ENCODE peak calls at places on chromosomes 5 and 9, in six cellular contexts. F is A549; C is suprapubic skin; J is naive thymus-derived CD4-positive, alpha-beta T cell; I is psoas muscle; T is fibroblast of lung. D is an unnamed sample.
A peak's percentile ranks its signal among the peaks of the same experiment; 100 is the strongest.

GRCh38 chr9:37511006-37511714 is 25.4 kb downstream of the POLR1E start:
- DNase-seq in F (peak; percentile 26), C (no peak), J (no peak), I (no peak), T (no peak), D (no peak)

GRCh38 chr5:170341545-170341944 is 44.0 kb upstream of the LCP2 start:
- DNase-seq in F (no peak), C (no peak), J (no peak), I (no peak), T (no peak), D (no peak)

GRCh38 chr9:130244548-130245165 is 20.9 kb upstream of the HMCN2 start:
- DNase-seq in F (no peak), C (no peak), J (no peak), I (peak; percentile 32), T (no peak), D (no peak)

GRCh38 chr5:168472329-168472728 is 13.9 kb upstream of the RARS1 start:
- DNase-seq in F (peak; percentile 23), C (no peak), J (no peak), I (no peak), T (peak; percentile 92), D (peak; percentile 95)

GRCh38 chr9:122780026-122780425 is 8.7 kb upstream of the OR5C1 start:
- DNase-seq in F (no peak), C (no peak), J (no peak), I (no peak), T (no peak), D (no peak)

GRCh38 chr5:127934791-127935256 is 148.7 kb upstream of the SLC12A2 start:
- DNase-seq in F (peak; percentile 99), C (no peak), J (no peak), I (no peak), T (peak; percentile 51), D (peak; percentile 62)

GRCh38 chr5:15539951-15540350 is 40.0 kb downstream of the FBXL7 start:
- DNase-seq in F (no peak), C (no peak), J (no peak), I (no peak), T (no peak), D (no peak)

GRCh38 chr5:148939676-148940075 is 113.3 kb downstream of the ADRB2 start:
- DNase-seq in F (peak; percentile 19), C (no peak), J (no peak), I (no peak), T (peak; percentile 34), D (no peak)

GRCh38 chr5:39532511-39532910 is 107.7 kb upstream of the DAB2 start:
- DNase-seq in F (no peak), C (no peak), J (no peak), I (no peak), T (no peak), D (no peak)

GRCh38 chr5:10695055-10695649 is 65.9 kb downstream of the DAP start:
- DNase-seq in F (peak; percentile 75), C (no peak), J (no peak), I (peak; percentile 76), T (peak; percentile 76), D (no peak)

GRCh38 chr9:83508072-83508471 is 30.1 kb downstream of the FRMD3 start:
- DNase-seq in F (no peak), C (no peak), J (peak; percentile 36), I (no peak), T (no peak), D (peak; percentile 11)

GRCh38 chr9:107214915-107215314 is 68.2 kb upstream of the RAD23B start:
- DNase-seq in F (no peak), C (no peak), J (no peak), I (no peak), T (peak; percentile 9), D (no peak)

GRCh38 chr5:150473673-150474358 is 24.3 kb upstream of the RPS14 start:
- DNase-seq in F (peak; percentile 90), C (no peak), J (no peak), I (no peak), T (no peak), D (no peak)

GRCh38 chr5:52668544-52669185 is 119.1 kb upstream of the ITGA1 start:
- DNase-seq in F (peak; percentile 7), C (no peak), J (no peak), I (peak; percentile 36), T (no peak), D (no peak)

GRCh38 chr9:962023-962422 is 14.4 kb upstream of the DMRT3 start:
- DNase-seq in F (no peak), C (no peak), J (no peak), I (no peak), T (no peak), D (no peak)

GRCh38 chr5:140630296-140630695 is 2.7 kb downstream of the CD14 start:
- DNase-seq in F (no peak), C (no peak), J (no peak), I (no peak), T (no peak), D (no peak)

GRCh38 chr9:6911901-6912650 is 154.3 kb downstream of the KDM4C start:
- DNase-seq in F (no peak), C (no peak), J (no peak), I (no peak), T (no peak), D (no peak)

GRCh38 chr9:104850771-104851170 is 77.2 kb downstream of the ABCA1 start:
- DNase-seq in F (no peak), C (no peak), J (no peak), I (no peak), T (no peak), D (no peak)

GRCh38 chr5:176748967-176749935 is 61.1 kb upstream of the UNC5A start:
- DNase-seq in F (no peak), C (peak; percentile 74), J (no peak), I (no peak), T (no peak), D (no peak)

GRCh38 chr5:80127037-80127642 is 92.0 kb downstream of the THBS4 start:
- DNase-seq in F (no peak), C (no peak), J (no peak), I (no peak), T (no peak), D (no peak)

GRCh38 chr9:88197016-88197415 is 58.7 kb upstream of the SPATA31C2 start:
- DNase-seq in F (no peak), C (no peak), J (no peak), I (no peak), T (peak; percentile 74), D (no peak)

GRCh38 chr5:60102961-60103683 is 209.6 kb upstream of the PDE4D start:
- DNase-seq in F (peak; percentile 52), C (no peak), J (no peak), I (no peak), T (no peak), D (peak; percentile 51)
- H3K4me3 ChIP-seq in F (no peak overlapping the region), C (no peak overlapping the region), J (no peak overlapping the region), I (no peak overlapping the region), T (no peak overlapping the region), D (no peak overlapping the region)

GRCh38 chr5:116861097-116861496 is 286.5 kb upstream of the SEMA6A start:
- DNase-seq in F (no peak), C (no peak), J (no peak), I (no peak), T (no peak), D (no peak)

GRCh38 chr5:116864157-116864837 is 289.7 kb upstream of the SEMA6A start:
- DNase-seq in F (no peak), C (no peak), J (no peak), I (no peak), T (no peak), D (no peak)

GRCh38 chr5:116861662-116862061 is 287.0 kb upstream of the SEMA6A start:
- DNase-seq in F (no peak), C (no peak), J (no peak), I (no peak), T (no peak), D (peak; percentile 13)

GRCh38 chr5:116864838-116865190 is 290.2 kb upstream of the SEMA6A start:
- DNase-seq in F (no peak), C (no peak), J (no peak), I (no peak), T (no peak), D (no peak)

DNA sequence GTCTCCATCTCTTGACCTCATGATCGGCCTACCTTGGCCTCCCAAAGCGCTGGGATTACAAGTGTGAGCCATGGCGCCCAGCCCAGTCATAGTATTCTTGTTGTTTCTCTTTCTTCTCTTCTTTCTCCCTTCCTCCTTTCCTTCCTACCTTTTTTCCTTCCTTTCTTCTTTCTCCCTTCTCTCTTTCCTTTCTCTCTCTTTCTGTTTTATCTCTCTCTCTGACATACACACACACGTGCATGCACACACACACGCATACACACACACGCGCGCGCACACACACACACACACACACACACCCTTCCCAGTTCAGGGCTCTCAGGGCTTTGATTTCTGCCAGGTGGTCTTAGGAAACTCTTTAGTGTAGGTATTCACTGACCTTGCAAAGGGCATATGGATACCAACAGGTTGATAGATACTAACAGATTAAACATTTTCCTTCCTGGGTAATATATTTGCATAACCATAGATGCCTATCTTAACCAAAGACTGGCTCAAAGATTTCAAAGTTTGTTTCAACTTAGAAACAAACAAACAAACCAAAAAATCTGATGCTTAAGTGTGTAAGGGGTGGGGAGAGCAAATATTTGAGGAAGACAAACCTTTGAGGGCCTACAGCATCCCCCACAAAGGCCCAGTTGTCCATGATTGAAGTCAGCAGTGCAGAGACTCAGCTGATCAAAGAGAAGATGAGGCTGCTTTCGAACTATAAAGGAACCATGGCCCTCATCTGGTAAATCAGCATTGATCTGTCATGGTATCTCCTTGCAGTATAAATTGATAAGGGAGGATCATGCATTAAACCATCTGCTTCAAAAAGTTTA is 288.2 kb upstream of the SEMA6A start:
- DNase-seq in F (no peak), C (no peak), J (no peak), I (no peak), T (no peak), D (no peak)
- H3K4me3 ChIP-seq in F (no peak overlapping the region), C (no peak overlapping the region), J (no peak overlapping the region), I (no peak overlapping the region), T (no peak overlapping the region), D (no peak overlapping the region)

DNA sequence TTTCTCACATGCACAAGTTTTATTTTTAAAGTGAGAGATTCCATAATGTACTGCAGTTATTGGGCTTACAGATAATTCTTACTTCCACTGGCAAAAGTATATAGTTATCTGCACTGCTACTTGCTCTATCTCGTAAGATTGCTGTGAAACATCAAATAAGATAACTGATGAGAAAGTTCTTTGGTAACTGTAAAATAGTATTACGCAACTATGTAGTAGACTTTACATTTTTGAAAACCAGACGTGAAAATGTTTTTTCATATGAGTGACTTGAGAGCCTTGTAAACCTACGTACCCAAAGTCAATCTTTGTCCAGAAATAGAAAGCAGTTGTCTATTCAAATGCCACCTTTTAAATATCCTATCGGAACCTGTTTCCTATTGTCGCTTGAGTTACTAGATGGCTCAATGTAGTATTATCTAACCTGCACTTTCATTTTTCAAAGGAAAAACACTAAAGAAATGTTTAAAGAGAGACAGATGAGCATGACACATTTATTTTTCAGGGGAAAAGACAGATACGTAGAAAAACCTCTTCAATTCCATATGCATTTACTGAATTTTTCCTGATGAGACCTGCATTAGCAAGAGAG is 1.6 kb downstream of the FNIP1 start:
- DNase-seq in F (no peak), C (no peak), J (no peak), I (no peak), T (peak; percentile 23), D (no peak)
- H3K4me3 ChIP-seq in F (peak overlapping the region; percentile 76), C (peak overlapping the region; percentile 87), J (peak overlapping the region; percentile 26), I (peak overlapping the region; percentile 93), T (peak overlapping the region; percentile 100), D (peak overlapping the region; percentile 92)

GRCh38 chr9:31089822-31090221 is 1294.6 kb upstream of the ACO1 start:
- DNase-seq in F (no peak), C (no peak), J (no peak), I (no peak), T (peak; percentile 39), D (peak; percentile 25)

DNA sequence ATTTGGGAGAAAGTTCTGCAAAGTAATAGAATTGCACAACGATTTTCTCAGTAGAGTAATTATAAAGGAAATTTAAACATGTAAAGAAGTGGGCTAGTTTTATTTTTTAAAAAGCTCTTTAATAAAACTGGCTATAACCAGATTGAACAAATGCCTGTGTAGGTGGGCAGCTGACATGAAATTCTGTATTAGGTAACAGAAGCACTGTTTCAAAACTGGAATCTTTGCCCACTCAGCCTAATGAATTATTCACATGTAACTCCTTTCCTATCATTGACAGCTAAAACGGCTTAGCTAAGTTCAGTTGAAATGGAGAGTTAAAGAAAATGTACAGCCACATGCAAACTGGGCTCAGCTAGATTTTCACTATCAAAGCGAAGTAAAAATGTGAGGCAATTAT is 1300.1 kb upstream of the ACO1 start:
- DNase-seq in F (no peak), C (no peak), J (no peak), I (no peak), T (no peak), D (no peak)
- H3K4me3 ChIP-seq in F (no peak overlapping the region), C (no peak overlapping the region), J (no peak overlapping the region), I (no peak overlapping the region), T (no peak overlapping the region), D (no peak overlapping the region)

D was measured in skeletal muscle cell.